ENCODE peak calls at places on chromosomes 11 and 22, in four cellular contexts. M, B, Y and K are unnamed samples.

GRCh38 chr22:37228106-37229011 is 15.7 kb downstream of the RAC2 start:
- DNase-seq in M (no peak), B (peak), Y (no peak), K (no peak)

GRCh38 chr11:27118371-27118770 is 77.8 kb downstream of the BBOX1 start:
- DNase-seq in M (no peak), B (no peak), Y (no peak), K (no peak)

GRCh38 chr22:22243033-22243680 is 1.4 kb upstream of the VPREB1 start:
- DNase-seq in M (no peak), B (no peak), Y (no peak), K (no peak)

GRCh38 chr11:75346912-75347647 is 4.4 kb downstream of the ARRB1 start:
- DNase-seq in M (no peak), B (no peak), Y (peak), K (no peak)

GRCh38 chr11:62694455-62695167 is 5.3 kb upstream of the LRRN4CL start:
- DNase-seq in M (peak), B (peak), Y (peak), K (no peak)

GRCh38 chr22:23079814-23080521 is 9.6 kb downstream of the GNAZ start:
- DNase-seq in M (no peak), B (no peak), Y (no peak), K (peak)

GRCh38 chr11:78809931-78810481 is 235.3 kb upstream of the NARS2 start:
- DNase-seq in M (no peak), B (peak), Y (no peak), K (no peak)

GRCh38 chr22:39646614-39647210 is 76.2 kb downstream of the CACNA1I start:
- DNase-seq in M (no peak), B (no peak), Y (no peak), K (no peak)

GRCh38 chr22:29621761-29622526 is 18.5 kb downstream of the NF2 start:
- DNase-seq in M (no peak), B (peak), Y (no peak), K (peak)

GRCh38 chr11:61004841-61005240 is 33.4 kb downstream of the CD6 start:
- DNase-seq in M (no peak), B (peak), Y (no peak), K (no peak)

GRCh38 chr11:32858731-32859130 is 29.0 kb downstream of the PRRG4 start:
- DNase-seq in M (no peak), B (no peak), Y (no peak), K (no peak)

GRCh38 chr11:114764563-114764962 is 86.2 kb downstream of the NXPE2 start:
- DNase-seq in M (no peak), B (no peak), Y (no peak), K (no peak)

GRCh38 chr11:36009469-36009868 is 65.6 kb downstream of the LDLRAD3 start:
- DNase-seq in M (no peak), B (peak), Y (no peak), K (no peak)

GRCh38 chr22:50477923-50478322 is 3.1 kb upstream of the SBF1 start:
- DNase-seq in M (no peak), B (no peak), Y (no peak), K (no peak)

GRCh38 chr11:112318193-112318592 is 57.5 kb upstream of the PLET1 start:
- DNase-seq in M (no peak), B (peak), Y (no peak), K (no peak)

GRCh38 chr22:26464312-26464711 is 19.3 kb downstream of the HPS4 start:
- DNase-seq in M (no peak), B (no peak), Y (no peak), K (no peak)

GRCh38 chr22:46070722-46071450 is 79.4 kb upstream of the PPARA start:
- DNase-seq in M (peak), B (peak), Y (peak), K (no peak)

GRCh38 chr22:40525250-40525884 is 111.2 kb downstream of the MRTFA start:
- DNase-seq in M (no peak), B (no peak), Y (no peak), K (no peak)

GRCh38 chr11:82494988-82495432 is 238.7 kb downstream of the FAM181B start:
- DNase-seq in M (no peak), B (no peak), Y (no peak), K (peak)

GRCh38 chr11:65212226-65212801 is 30.6 kb downstream of the CAPN1 start:
- DNase-seq in M (no peak), B (no peak), Y (no peak), K (no peak)

GRCh38 chr22:49548356-49549202 is 279.1 kb downstream of the BRD1 start:
- DNase-seq in M (no peak), B (no peak), Y (no peak), K (no peak)

DNA sequence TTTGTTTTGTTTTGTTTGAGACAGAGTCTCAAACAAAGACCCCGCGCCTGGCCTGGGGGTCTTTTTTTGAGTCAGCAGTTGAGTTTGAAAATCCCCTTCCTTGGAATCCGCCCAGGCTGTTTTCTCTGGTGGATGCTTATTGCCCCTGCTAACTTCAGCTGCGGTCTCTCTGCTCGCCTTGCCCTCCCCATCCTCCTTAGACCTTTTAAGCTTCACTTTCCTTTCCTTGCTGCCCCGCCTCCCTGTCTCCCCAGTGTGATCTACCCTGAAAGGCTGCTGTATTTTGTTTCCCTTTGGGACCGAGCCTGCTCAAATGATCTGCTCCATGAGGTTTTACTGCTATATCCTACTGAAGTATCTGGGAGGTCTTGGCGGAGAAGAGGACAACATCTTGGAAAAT is 2.5 kb downstream of the USP18 start:
- DNase-seq in M (no peak), B (no peak), Y (no peak), K (no peak)
- TF ChIP-seq CTCF in M (no peak), B (no peak), Y (no peak), K (no peak)

DNA sequence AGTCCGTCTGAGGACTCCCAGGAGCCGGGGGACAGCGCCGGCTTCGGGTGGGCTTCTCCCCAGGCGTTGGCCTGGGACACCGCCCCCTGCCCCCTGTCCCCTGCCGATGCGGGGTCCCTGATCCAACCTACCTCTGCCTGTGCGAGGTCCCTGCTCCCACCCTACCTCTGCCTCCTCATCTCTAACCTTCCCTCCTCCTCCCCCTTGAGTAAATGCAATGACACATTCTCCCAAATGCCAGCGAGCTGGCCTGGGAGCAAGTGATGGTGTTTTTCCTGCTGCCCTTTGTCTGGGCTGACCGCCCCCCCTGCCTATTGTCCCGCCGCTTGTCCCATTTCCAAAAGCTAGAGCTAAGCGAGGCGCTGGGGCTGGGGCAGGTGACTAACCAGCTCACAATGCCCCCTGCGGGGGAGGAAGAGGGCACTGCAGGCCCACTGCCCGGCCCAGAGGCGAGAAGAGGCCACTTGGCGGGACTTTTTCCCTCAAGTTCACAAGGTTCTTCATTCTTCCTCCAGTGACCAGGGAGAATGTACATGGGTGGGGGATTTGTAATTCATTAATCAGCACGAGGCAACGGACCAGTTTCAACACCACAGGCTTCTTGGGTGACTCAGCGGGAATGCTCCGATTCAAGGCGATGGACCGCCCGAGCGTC is 645 bp upstream of the CLCF1 start:
- DNase-seq in M (no peak), B (peak), Y (peak), K (no peak)
- H3K4me3 ChIP-seq in M (peak), B (peak), Y (peak), K (no peak)

DNA sequence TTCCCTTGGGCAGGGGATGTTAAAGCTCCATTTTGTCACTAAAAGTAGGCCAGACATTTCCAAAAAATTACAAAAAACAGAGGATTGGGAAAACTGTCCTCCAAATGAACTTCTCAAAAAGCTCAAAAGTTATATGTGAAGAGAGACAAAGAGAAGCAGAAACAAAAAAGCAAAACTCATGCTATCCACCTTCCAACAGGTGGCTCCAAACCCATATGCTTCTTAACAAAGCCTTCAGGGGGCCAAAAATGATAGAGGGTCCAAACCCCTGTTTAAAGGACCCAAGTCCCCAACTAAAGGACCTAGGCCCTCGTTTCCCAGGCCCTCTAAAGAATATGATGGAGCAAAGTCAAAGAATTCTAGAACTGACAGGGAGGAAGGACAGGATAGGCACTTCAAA is 146.7 kb downstream of the AASDHPPT start:
- DNase-seq in M (no peak), B (no peak), Y (no peak), K (no peak)
- TF ChIP-seq CTCF in M (no peak), B (no peak), Y (no peak), K (no peak)

GRCh38 chr22:19169002-19169946 is 9.3 kb downstream of the SLC25A1 start:
- DNase-seq in M (no peak), B (no peak), Y (no peak), K (no peak)

GRCh38 chr22:19168088-19168890 is 10.2 kb downstream of the SLC25A1 start:
- DNase-seq in M (no peak), B (no peak), Y (no peak), K (no peak)

GRCh38 chr22:19167106-19167869 is 11.2 kb downstream of the SLC25A1 start:
- DNase-seq in M (no peak), B (no peak), Y (no peak), K (no peak)

GRCh38 chr22:19172213-19173046 is 6.1 kb downstream of the SLC25A1 start:
- DNase-seq in M (no peak), B (no peak), Y (no peak), K (no peak)

DNA sequence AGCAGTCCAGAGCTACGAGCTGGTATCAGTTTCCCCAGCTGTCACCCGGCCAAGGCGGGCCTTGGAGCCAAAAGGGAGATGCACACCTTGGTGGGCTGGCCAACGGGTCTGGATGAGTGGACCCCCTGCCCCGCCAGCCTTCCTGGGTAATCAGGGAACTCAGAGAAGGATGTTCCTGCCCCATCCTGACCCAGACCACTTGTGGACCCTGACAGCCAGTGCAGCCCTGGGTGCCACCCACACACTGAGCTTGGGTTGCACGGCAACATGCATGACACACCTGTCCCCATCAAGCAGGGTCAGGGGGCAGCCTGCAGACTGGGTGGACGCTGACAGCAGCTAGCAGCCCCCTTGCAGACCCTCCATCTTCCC is 8.6 kb downstream of the SLC25A1 start:
- DNase-seq in M (no peak), B (no peak), Y (no peak), K (no peak)
- H3K4me3 ChIP-seq in M (peak), B (no peak), Y (peak), K (no peak)

GRCh38 chr11:10002221-10002620 is 291.8 kb downstream of the SBF2 start:
- DNase-seq in M (no peak), B (no peak), Y (no peak), K (no peak)
- TF ChIP-seq CTCF in M (no peak), B (no peak), Y (no peak), K (no peak)

GRCh38 chr11:47186937-47187681 is 875 bp upstream of the PACSIN3 start:
- DNase-seq in M (peak), B (peak), Y (no peak), K (no peak)
- H3K4me3 ChIP-seq in M (peak), B (peak), Y (peak), K (peak)